ENCODE peak calls at places on chromosomes 5 and 9, in eight cellular contexts. One of them, this sample, is unnamed.

GRCh38 chr5:38258319-38259061 is at the start of gene EGFLAM:
- DNase-seq in gastrocnemius medialis: no peak
- DNase-seq in fibroblast of lung: peak; percentile 1
- DNase-seq in HCT116: no peak
- DNase-seq in heart left ventricle: peak; percentile 70
- DNase-seq in right lobe of liver: no peak
- DNase-seq in ovary: peak; percentile 56
- DNase-seq in CD4-positive, alpha-beta memory T cell: no peak
- DNase-seq in this sample: peak; percentile 76

GRCh38 chr9:25724424-25724823 is 46.2 kb upstream of the TUSC1 start:
- DNase-seq in gastrocnemius medialis: no peak
- DNase-seq in fibroblast of lung: peak; percentile 44
- DNase-seq in HCT116: no peak
- DNase-seq in heart left ventricle: no peak
- DNase-seq in right lobe of liver: no peak
- DNase-seq in ovary: no peak
- DNase-seq in CD4-positive, alpha-beta memory T cell: no peak
- DNase-seq in this sample: no peak

GRCh38 chr9:37025381-37026084 is 8.5 kb downstream of the PAX5 start:
- DNase-seq in gastrocnemius medialis: no peak
- DNase-seq in fibroblast of lung: no peak
- DNase-seq in HCT116: no peak
- DNase-seq in heart left ventricle: no peak
- DNase-seq in right lobe of liver: no peak
- DNase-seq in ovary: no peak
- DNase-seq in CD4-positive, alpha-beta memory T cell: peak; percentile 6
- DNase-seq in this sample: no peak

GRCh38 chr5:6483880-6484382 is 35.3 kb downstream of the UBE2QL1 start:
- DNase-seq in gastrocnemius medialis: no peak
- DNase-seq in fibroblast of lung: no peak
- DNase-seq in HCT116: no peak
- DNase-seq in heart left ventricle: no peak
- DNase-seq in right lobe of liver: no peak
- DNase-seq in ovary: no peak
- DNase-seq in CD4-positive, alpha-beta memory T cell: no peak
- DNase-seq in this sample: no peak

GRCh38 chr5:135729582-135729879 is 104.9 kb upstream of the SLC25A48 start:
- DNase-seq in gastrocnemius medialis: no peak
- DNase-seq in fibroblast of lung: no peak
- DNase-seq in HCT116: no peak
- DNase-seq in heart left ventricle: no peak
- DNase-seq in right lobe of liver: no peak
- DNase-seq in ovary: no peak
- DNase-seq in CD4-positive, alpha-beta memory T cell: no peak
- DNase-seq in this sample: no peak

GRCh38 chr5:35890021-35890740 is 33.5 kb downstream of the IL7R start:
- DNase-seq in gastrocnemius medialis: no peak
- DNase-seq in fibroblast of lung: peak; percentile 65
- DNase-seq in HCT116: no peak
- DNase-seq in heart left ventricle: no peak
- DNase-seq in right lobe of liver: no peak
- DNase-seq in ovary: no peak
- DNase-seq in CD4-positive, alpha-beta memory T cell: no peak
- DNase-seq in this sample: no peak

GRCh38 chr5:54753034-54753433 is 232.4 kb downstream of the ESM1 start:
- DNase-seq in gastrocnemius medialis: no peak
- DNase-seq in fibroblast of lung: peak; percentile 61
- DNase-seq in HCT116: no peak
- DNase-seq in heart left ventricle: no peak
- DNase-seq in right lobe of liver: no peak
- DNase-seq in ovary: no peak
- DNase-seq in CD4-positive, alpha-beta memory T cell: no peak
- DNase-seq in this sample: no peak

GRCh38 chr5:36438765-36439501 is 137.2 kb upstream of the RANBP3L start:
- DNase-seq in gastrocnemius medialis: no peak
- DNase-seq in fibroblast of lung: peak; percentile 24
- DNase-seq in HCT116: no peak
- DNase-seq in heart left ventricle: no peak
- DNase-seq in right lobe of liver: no peak
- DNase-seq in ovary: no peak
- DNase-seq in CD4-positive, alpha-beta memory T cell: no peak
- DNase-seq in this sample: no peak

GRCh38 chr5:34411470-34412346 is 244.4 kb upstream of the RAI14 start:
- DNase-seq in gastrocnemius medialis: no peak
- DNase-seq in fibroblast of lung: peak; percentile 64
- DNase-seq in HCT116: no peak
- DNase-seq in heart left ventricle: no peak
- DNase-seq in right lobe of liver: no peak
- DNase-seq in ovary: no peak
- DNase-seq in CD4-positive, alpha-beta memory T cell: no peak
- DNase-seq in this sample: no peak

GRCh38 chr5:180212363-180213255 is 3.6 kb upstream of the RASGEF1C start:
- DNase-seq in gastrocnemius medialis: no peak
- DNase-seq in fibroblast of lung: peak; percentile 21
- DNase-seq in HCT116: no peak
- DNase-seq in heart left ventricle: no peak
- DNase-seq in right lobe of liver: no peak
- DNase-seq in ovary: no peak
- DNase-seq in CD4-positive, alpha-beta memory T cell: no peak
- DNase-seq in this sample: no peak

GRCh38 chr9:91917436-91917835 is 32.6 kb downstream of the ROR2 start:
- DNase-seq in gastrocnemius medialis: no peak
- DNase-seq in fibroblast of lung: no peak
- DNase-seq in HCT116: no peak
- DNase-seq in heart left ventricle: no peak
- DNase-seq in right lobe of liver: no peak
- DNase-seq in ovary: no peak
- DNase-seq in CD4-positive, alpha-beta memory T cell: no peak
- DNase-seq in this sample: no peak

GRCh38 chr9:35820076-35820475 is 5.2 kb upstream of the HINT2 start:
- DNase-seq in gastrocnemius medialis: no peak
- DNase-seq in fibroblast of lung: peak; percentile 55
- DNase-seq in HCT116: no peak
- DNase-seq in heart left ventricle: no peak
- DNase-seq in right lobe of liver: no peak
- DNase-seq in ovary: no peak
- DNase-seq in CD4-positive, alpha-beta memory T cell: no peak
- DNase-seq in this sample: no peak

GRCh38 chr9:108622467-108622866 is 233.3 kb downstream of the ACTL7B start:
- DNase-seq in gastrocnemius medialis: no peak
- DNase-seq in fibroblast of lung: peak; percentile 43
- DNase-seq in HCT116: no peak
- DNase-seq in heart left ventricle: no peak
- DNase-seq in right lobe of liver: no peak
- DNase-seq in ovary: no peak
- DNase-seq in CD4-positive, alpha-beta memory T cell: no peak
- DNase-seq in this sample: no peak

GRCh38 chr5:99037668-99038067 is 108.9 kb upstream of the CHD1 start:
- DNase-seq in gastrocnemius medialis: no peak
- DNase-seq in fibroblast of lung: no peak
- DNase-seq in HCT116: no peak
- DNase-seq in heart left ventricle: peak; percentile 59
- DNase-seq in right lobe of liver: no peak
- DNase-seq in ovary: no peak
- DNase-seq in CD4-positive, alpha-beta memory T cell: peak; percentile 78
- DNase-seq in this sample: no peak

GRCh38 chr5:55816342-55816741 is 34.8 kb upstream of the IL31RA start:
- DNase-seq in gastrocnemius medialis: no peak
- DNase-seq in fibroblast of lung: peak; percentile 99
- DNase-seq in HCT116: no peak
- DNase-seq in heart left ventricle: no peak
- DNase-seq in right lobe of liver: no peak
- DNase-seq in ovary: no peak
- DNase-seq in CD4-positive, alpha-beta memory T cell: no peak
- DNase-seq in this sample: no peak

GRCh38 chr9:110994771-110995241 is 43.5 kb downstream of the LPAR1 start:
- DNase-seq in gastrocnemius medialis: no peak
- DNase-seq in fibroblast of lung: peak; percentile 82
- DNase-seq in HCT116: no peak
- DNase-seq in heart left ventricle: no peak
- DNase-seq in right lobe of liver: no peak
- DNase-seq in ovary: no peak
- DNase-seq in CD4-positive, alpha-beta memory T cell: no peak
- DNase-seq in this sample: no peak

GRCh38 chr5:153562189-153562588 is 71.7 kb downstream of the GRIA1 start:
- DNase-seq in gastrocnemius medialis: no peak
- DNase-seq in fibroblast of lung: peak; percentile 48
- DNase-seq in HCT116: no peak
- DNase-seq in heart left ventricle: no peak
- DNase-seq in right lobe of liver: no peak
- DNase-seq in ovary: no peak
- DNase-seq in CD4-positive, alpha-beta memory T cell: no peak
- DNase-seq in this sample: no peak

GRCh38 chr5:124700930-124701458 is 45.4 kb downstream of the ZNF608 start:
- DNase-seq in gastrocnemius medialis: no peak
- DNase-seq in fibroblast of lung: no peak
- DNase-seq in HCT116: no peak
- DNase-seq in heart left ventricle: no peak
- DNase-seq in right lobe of liver: no peak
- DNase-seq in ovary: no peak
- DNase-seq in CD4-positive, alpha-beta memory T cell: no peak
- DNase-seq in this sample: no peak

GRCh38 chr5:31172881-31173280 is 20.6 kb upstream of the CDH6 start:
- DNase-seq in gastrocnemius medialis: no peak
- DNase-seq in fibroblast of lung: no peak
- DNase-seq in HCT116: no peak
- DNase-seq in heart left ventricle: no peak
- DNase-seq in right lobe of liver: no peak
- DNase-seq in ovary: no peak
- DNase-seq in CD4-positive, alpha-beta memory T cell: no peak
- DNase-seq in this sample: no peak

GRCh38 chr5:61964199-61964598 is 341.8 kb upstream of the KIF2A start:
- DNase-seq in gastrocnemius medialis: no peak
- DNase-seq in fibroblast of lung: peak; percentile 40
- DNase-seq in HCT116: no peak
- DNase-seq in heart left ventricle: no peak
- DNase-seq in right lobe of liver: no peak
- DNase-seq in ovary: no peak
- DNase-seq in CD4-positive, alpha-beta memory T cell: no peak
- DNase-seq in this sample: no peak

GRCh38 chr5:177336112-177336511 is 15.4 kb downstream of the LMAN2 start:
- DNase-seq in gastrocnemius medialis: no peak
- DNase-seq in fibroblast of lung: peak; percentile 8
- DNase-seq in HCT116: peak; percentile 24
- DNase-seq in heart left ventricle: no peak
- DNase-seq in right lobe of liver: no peak
- DNase-seq in ovary: no peak
- DNase-seq in CD4-positive, alpha-beta memory T cell: no peak
- DNase-seq in this sample: no peak

GRCh38 chr5:1325870-1326546 is 18.9 kb downstream of the CLPTM1L start:
- DNase-seq in gastrocnemius medialis: no peak
- DNase-seq in fibroblast of lung: no peak
- DNase-seq in HCT116: no peak
- DNase-seq in heart left ventricle: no peak
- DNase-seq in right lobe of liver: no peak
- DNase-seq in ovary: no peak
- DNase-seq in CD4-positive, alpha-beta memory T cell: no peak
- DNase-seq in this sample: peak; percentile 30
- H3K36me3 ChIP-seq in gastrocnemius medialis: no peaks in the 10 kb centered on the region
- H3K36me3 ChIP-seq in fibroblast of lung: peaks cover 19% of the 10 kb centered on the region
- H3K36me3 ChIP-seq in HCT116: peaks cover 47% of the 10 kb centered on the region
- H3K36me3 ChIP-seq in heart left ventricle: peaks cover 44% of the 10 kb centered on the region
- H3K36me3 ChIP-seq in right lobe of liver: peaks cover 49% of the 10 kb centered on the region
- H3K36me3 ChIP-seq in ovary: no peaks in the 10 kb centered on the region
- H3K36me3 ChIP-seq in CD4-positive, alpha-beta memory T cell: peaks cover 61% of the 10 kb centered on the region
- H3K36me3 ChIP-seq in this sample: no peaks in the 10 kb centered on the region

GRCh38 chr5:167710444-167711025 is 580.9 kb upstream of the WWC1 start:
- DNase-seq in gastrocnemius medialis: no peak
- DNase-seq in fibroblast of lung: no peak
- DNase-seq in HCT116: no peak
- DNase-seq in heart left ventricle: no peak
- DNase-seq in right lobe of liver: no peak
- DNase-seq in ovary: no peak
- DNase-seq in CD4-positive, alpha-beta memory T cell: no peak
- DNase-seq in this sample: no peak
- H3K36me3 ChIP-seq in gastrocnemius medialis: no peaks in the 10 kb centered on the region
- H3K36me3 ChIP-seq in fibroblast of lung: no peaks in the 10 kb centered on the region
- H3K36me3 ChIP-seq in HCT116: no peaks in the 10 kb centered on the region
- H3K36me3 ChIP-seq in heart left ventricle: no peaks in the 10 kb centered on the region
- H3K36me3 ChIP-seq in right lobe of liver: no peaks in the 10 kb centered on the region
- H3K36me3 ChIP-seq in ovary: no peaks in the 10 kb centered on the region
- H3K36me3 ChIP-seq in CD4-positive, alpha-beta memory T cell: no peaks in the 10 kb centered on the region
- H3K36me3 ChIP-seq in this sample: no peaks in the 10 kb centered on the region

GRCh38 chr9:133340256-133340655 is 4.3 kb upstream of the SURF6 start:
- DNase-seq in gastrocnemius medialis: no peak
- DNase-seq in fibroblast of lung: no peak
- DNase-seq in HCT116: no peak
- DNase-seq in heart left ventricle: no peak
- DNase-seq in right lobe of liver: no peak
- DNase-seq in ovary: no peak
- DNase-seq in CD4-positive, alpha-beta memory T cell: no peak
- DNase-seq in this sample: no peak

GRCh38 chr9:133341369-133342082 is 5.5 kb upstream of the SURF6 start:
- DNase-seq in gastrocnemius medialis: peak; percentile 33
- DNase-seq in fibroblast of lung: no peak
- DNase-seq in HCT116: no peak
- DNase-seq in heart left ventricle: peak; percentile 83
- DNase-seq in right lobe of liver: no peak
- DNase-seq in ovary: no peak
- DNase-seq in CD4-positive, alpha-beta memory T cell: no peak
- DNase-seq in this sample: peak; percentile 91

GRCh38 chr9:133342570-133342969 is 5.4 kb downstream of the MED22 start:
- DNase-seq in gastrocnemius medialis: no peak
- DNase-seq in fibroblast of lung: no peak
- DNase-seq in HCT116: no peak
- DNase-seq in heart left ventricle: no peak
- DNase-seq in right lobe of liver: no peak
- DNase-seq in ovary: no peak
- DNase-seq in CD4-positive, alpha-beta memory T cell: no peak
- DNase-seq in this sample: no peak

GRCh38 chr9:133340916-133341315 is 4.9 kb upstream of the SURF6 start:
- DNase-seq in gastrocnemius medialis: no peak
- DNase-seq in fibroblast of lung: no peak
- DNase-seq in HCT116: no peak
- DNase-seq in heart left ventricle: no peak
- DNase-seq in right lobe of liver: no peak
- DNase-seq in ovary: no peak
- DNase-seq in CD4-positive, alpha-beta memory T cell: no peak
- DNase-seq in this sample: peak; percentile 60

GRCh38 chr9:133342083-133342406 is 5.9 kb downstream of the MED22 start:
- DNase-seq in gastrocnemius medialis: no peak
- DNase-seq in fibroblast of lung: no peak
- DNase-seq in HCT116: no peak
- DNase-seq in heart left ventricle: no peak
- DNase-seq in right lobe of liver: no peak
- DNase-seq in ovary: no peak
- DNase-seq in CD4-positive, alpha-beta memory T cell: no peak
- DNase-seq in this sample: no peak
- H3K36me3 ChIP-seq in gastrocnemius medialis: no peaks in the 10 kb centered on the region
- H3K36me3 ChIP-seq in fibroblast of lung: peaks cover 33% of the 10 kb centered on the region
- H3K36me3 ChIP-seq in HCT116: peaks cover 45% of the 10 kb centered on the region
- H3K36me3 ChIP-seq in heart left ventricle: peaks cover 63% of the 10 kb centered on the region
- H3K36me3 ChIP-seq in right lobe of liver: peaks cover 21% of the 10 kb centered on the region
- H3K36me3 ChIP-seq in ovary: no peaks in the 10 kb centered on the region
- H3K36me3 ChIP-seq in CD4-positive, alpha-beta memory T cell: peaks cover 60% of the 10 kb centered on the region
- H3K36me3 ChIP-seq in this sample: no peaks in the 10 kb centered on the region

DNA sequence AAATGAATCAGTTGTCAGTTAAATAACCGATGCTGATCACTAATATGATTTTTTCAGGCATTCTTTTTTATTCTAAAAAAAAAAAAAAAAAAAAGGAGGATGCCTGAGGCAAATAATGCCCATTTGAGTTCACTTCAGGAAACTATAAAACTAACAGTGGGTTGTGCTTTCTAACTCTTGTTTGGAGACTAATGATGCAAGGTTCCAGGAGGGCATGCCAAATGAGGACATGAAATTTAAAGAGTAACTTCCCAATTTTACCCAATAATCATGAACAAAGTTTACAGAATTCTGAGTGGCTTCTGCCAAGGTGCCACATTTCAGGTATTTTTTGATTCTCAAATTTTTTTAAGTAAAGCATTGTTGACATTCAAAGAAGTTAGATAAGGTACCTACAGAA is 41.0 kb downstream of the CEP120 start:
- DNase-seq in gastrocnemius medialis: no peak
- DNase-seq in fibroblast of lung: no peak
- DNase-seq in HCT116: no peak
- DNase-seq in heart left ventricle: no peak
- DNase-seq in right lobe of liver: no peak
- DNase-seq in ovary: no peak
- DNase-seq in CD4-positive, alpha-beta memory T cell: no peak
- DNase-seq in this sample: no peak
- H3K36me3 ChIP-seq in gastrocnemius medialis: no peaks in the 10 kb centered on the region
- H3K36me3 ChIP-seq in fibroblast of lung: no peaks in the 10 kb centered on the region
- H3K36me3 ChIP-seq in HCT116: peaks cover 5% of the 10 kb centered on the region
- H3K36me3 ChIP-seq in heart left ventricle: peaks cover 96% of the 10 kb centered on the region
- H3K36me3 ChIP-seq in right lobe of liver: no peaks in the 10 kb centered on the region
- H3K36me3 ChIP-seq in ovary: no peaks in the 10 kb centered on the region
- H3K36me3 ChIP-seq in CD4-positive, alpha-beta memory T cell: peaks cover 30% of the 10 kb centered on the region
- H3K36me3 ChIP-seq in this sample: peaks cover 68% of the 10 kb centered on the region

This sample was measured in left lung.